ENCODE peak calls at places on chromosomes 5 and 9, in four cellular contexts. B is hepatocyte, W is tibial artery, E is transverse colon. S is an unnamed sample.

GRCh38 chr9:137479892-137480685 is 21.0 kb upstream of the NSMF start:
- DNase-seq in B (no peak), W (no peak), E (no peak), S (no peak)

GRCh38 chr9:136451221-136451877 is 11.7 kb upstream of the INPP5E start:
- DNase-seq in B (no peak), W (no peak), E (no peak), S (no peak)

GRCh38 chr5:159003045-159004030 is 96.4 kb downstream of the EBF1 start:
- DNase-seq in B (peak), W (no peak), E (no peak), S (peak)

GRCh38 chr5:122492675-122493074 is 180.6 kb downstream of the SNCAIP start:
- DNase-seq in B (no peak), W (no peak), E (no peak), S (peak)

GRCh38 chr5:111738118-111738517 is 18.9 kb downstream of the NREP start:
- DNase-seq in B (no peak), W (no peak), E (no peak), S (no peak)

GRCh38 chr9:128011071-128011817 is 30.5 kb upstream of the EEIG1 start:
- DNase-seq in B (no peak), W (peak), E (peak), S (no peak)

GRCh38 chr5:2591777-2592453 is 159.6 kb downstream of the IRX2 start:
- DNase-seq in B (no peak), W (no peak), E (no peak), S (no peak)

GRCh38 chr5:110386782-110387181 is 339.7 kb downstream of the TMEM232 start:
- DNase-seq in B (no peak), W (no peak), E (no peak), S (no peak)

GRCh38 chr5:83085106-83085505 is 7.8 kb downstream of the XRCC4 start:
- DNase-seq in B (no peak), W (no peak), E (no peak), S (no peak)

GRCh38 chr9:126206099-126206498 is 120.5 kb upstream of the MVB12B start:
- DNase-seq in B (no peak), W (no peak), E (no peak), S (no peak)

GRCh38 chr5:85000671-85001070 is 616.0 kb upstream of the EDIL3 start:
- DNase-seq in B (no peak), W (no peak), E (no peak), S (no peak)

GRCh38 chr5:90849939-90850338 is 291.3 kb downstream of the ADGRV1 start:
- DNase-seq in B (no peak), W (no peak), E (no peak), S (no peak)
- TF ChIP-seq CTCF in B (no peak), W (no peak), E (no peak), S (no peak)

GRCh38 chr9:106796771-106797170 is 66.2 kb upstream of the ZNF462 start:
- DNase-seq in B (no peak), W (no peak), E (no peak), S (no peak)
- H3K27ac ChIP-seq in B (peak), W (no peak), E (peak), S (no peak)

GRCh38 chr5:36777105-36777757 is 99.3 kb upstream of the NIPBL start:
- DNase-seq in B (peak), W (peak), E (peak), S (peak)
- TF ChIP-seq CTCF in B (peak), W (no peak), E (peak), S (peak)

DNA sequence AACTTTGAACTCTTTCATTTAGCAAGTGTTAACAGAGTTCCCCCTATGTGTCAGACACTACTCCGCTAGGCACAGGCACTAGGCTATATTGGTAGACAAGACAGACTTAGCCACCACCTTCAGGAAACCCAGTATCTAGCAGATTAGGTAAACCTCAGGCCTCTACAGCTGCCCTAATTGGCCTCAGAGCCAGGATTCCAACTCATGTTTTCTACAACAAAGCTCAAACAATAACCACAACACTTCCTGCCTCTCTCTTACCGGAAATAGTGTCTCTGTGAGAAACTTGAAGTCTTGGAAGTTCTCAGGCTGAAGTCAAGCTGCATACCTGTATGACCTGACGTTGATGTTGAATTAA is 116.6 kb upstream of the SLC44A1 start:
- DNase-seq in B (no peak), W (no peak), E (no peak), S (no peak)
- H3K27ac ChIP-seq in B (peak), W (no peak), E (no peak), S (no peak)

DNA sequence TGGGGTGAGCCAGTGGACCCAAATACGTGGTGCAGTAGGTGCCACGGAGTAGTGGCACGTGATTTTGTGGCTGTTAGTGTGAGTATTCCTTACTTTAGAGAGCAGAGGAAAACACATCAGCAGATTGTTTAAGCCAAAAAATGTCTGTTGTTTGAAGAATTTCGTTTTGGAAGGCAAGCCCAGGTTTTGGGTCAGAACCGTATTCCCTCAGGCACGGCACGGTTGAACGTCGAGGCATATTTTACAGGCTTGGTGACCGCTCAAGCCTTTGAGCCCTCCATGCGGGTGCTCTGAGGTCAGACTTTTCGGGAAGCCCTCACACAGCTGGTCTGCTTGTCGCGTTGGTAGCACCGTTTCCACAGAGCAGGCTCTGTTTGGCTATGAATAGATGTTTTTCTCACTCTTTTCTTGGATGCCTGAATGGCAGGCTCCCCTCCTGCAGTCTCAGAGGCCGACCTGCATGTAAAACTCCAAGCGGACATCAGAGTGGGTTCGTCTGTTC is 27.2 kb downstream of the NEK6 start:
- DNase-seq in B (no peak), W (peak), E (no peak), S (no peak)
- TF ChIP-seq CTCF in B (no peak), W (no peak), E (no peak), S (no peak)

S was measured in A673.